ENCODE peak calls at places on chromosomes 4 and X, in seven cellular contexts. G is fibroblast of mammary gland; C is esophagus squamous epithelium; T is bronchial epithelial cell; H is NB4; N is pancreas; K is CD8-positive, alpha-beta T cell. Z is an unnamed sample.
A peak's percentile ranks its signal among the peaks of the same experiment; 100 is the strongest.

GRCh38 chrX:129649268-129650182 is 5.2 kb downstream of the APLN start:
- DNase-seq in N (no peak), G (peak; percentile 57), T (no peak), C (no peak), K (peak; percentile 41), H (no peak), Z (no peak)

GRCh38 chrX:8274166-8274565 is 103.1 kb upstream of the VCX2 start:
- DNase-seq in C (no peak), T (peak; percentile 52), N (no peak), G (no peak), K (no peak), H (no peak), Z (no peak)

GRCh38 chr4:154560824-154561231 is 2.0 kb upstream of the FGB start:
- DNase-seq in K (no peak), H (no peak), C (no peak), G (peak; percentile 71), T (peak; percentile 84), N (no peak), Z (peak; percentile 49)

GRCh38 chr4:8005814-8006215 is 66.2 kb upstream of the AFAP1 start:
- DNase-seq in K (no peak), G (no peak), C (no peak), T (no peak), H (no peak), N (no peak), Z (no peak)

GRCh38 chrX:110037181-110037580 is 34.3 kb downstream of the TMEM164 start:
- DNase-seq in G (peak; percentile 34), H (no peak), C (no peak), T (peak; percentile 48), N (no peak), K (no peak), Z (no peak)

GRCh38 chrX:123673813-123674212 is 59.0 kb downstream of the THOC2 start:
- DNase-seq in G (no peak), K (no peak), N (no peak), C (no peak), T (no peak), H (no peak), Z (no peak)

GRCh38 chr4:151184523-151185458 is 85.4 kb downstream of the RPS3A start:
- DNase-seq in N (no peak), C (no peak), T (peak; percentile 38), G (peak; percentile 90), H (no peak), K (no peak), Z (no peak)

GRCh38 chr4:65825121-65825520 is 154.8 kb upstream of the EPHA5 start:
- DNase-seq in H (peak; percentile 1), K (no peak), G (peak; percentile 70), N (no peak), T (peak; percentile 77), C (no peak), Z (no peak)

GRCh38 chrX:39983715-39984114 is 114.0 kb downstream of the BCOR start:
- DNase-seq in C (no peak), G (peak; percentile 57), K (no peak), N (no peak), T (peak; percentile 68), H (no peak), Z (peak; percentile 46)

GRCh38 chr4:37762294-37763163 is 64.0 kb upstream of the PGM2 start:
- DNase-seq in C (no peak), H (peak; percentile 88), N (no peak), K (peak; percentile 5), G (peak; percentile 47), T (peak; percentile 99), Z (no peak)

GRCh38 chr4:1010522-1011021 is 854 bp upstream of the FGFRL1 start:
- DNase-seq in H (peak; percentile 100), N (peak; percentile 67), G (peak; percentile 90), T (peak; percentile 94), K (peak; percentile 78), C (peak; percentile 24), Z (no peak)

GRCh38 chrX:38212246-38212645 is 8.4 kb downstream of the SRPX start:
- DNase-seq in H (peak; percentile 1), C (no peak), T (no peak), N (no peak), K (no peak), G (peak; percentile 71), Z (no peak)

GRCh38 chrX:110346681-110347080 is 12.0 kb upstream of the RTL9 start:
- DNase-seq in C (no peak), G (no peak), K (no peak), T (no peak), N (no peak), H (no peak), Z (no peak)

GRCh38 chr4:89539374-89539773 is 231.8 kb upstream of the GPRIN3 start:
- DNase-seq in C (no peak), K (no peak), G (peak; percentile 90), H (no peak), N (no peak), T (peak; percentile 5), Z (peak; percentile 39)

DNA sequence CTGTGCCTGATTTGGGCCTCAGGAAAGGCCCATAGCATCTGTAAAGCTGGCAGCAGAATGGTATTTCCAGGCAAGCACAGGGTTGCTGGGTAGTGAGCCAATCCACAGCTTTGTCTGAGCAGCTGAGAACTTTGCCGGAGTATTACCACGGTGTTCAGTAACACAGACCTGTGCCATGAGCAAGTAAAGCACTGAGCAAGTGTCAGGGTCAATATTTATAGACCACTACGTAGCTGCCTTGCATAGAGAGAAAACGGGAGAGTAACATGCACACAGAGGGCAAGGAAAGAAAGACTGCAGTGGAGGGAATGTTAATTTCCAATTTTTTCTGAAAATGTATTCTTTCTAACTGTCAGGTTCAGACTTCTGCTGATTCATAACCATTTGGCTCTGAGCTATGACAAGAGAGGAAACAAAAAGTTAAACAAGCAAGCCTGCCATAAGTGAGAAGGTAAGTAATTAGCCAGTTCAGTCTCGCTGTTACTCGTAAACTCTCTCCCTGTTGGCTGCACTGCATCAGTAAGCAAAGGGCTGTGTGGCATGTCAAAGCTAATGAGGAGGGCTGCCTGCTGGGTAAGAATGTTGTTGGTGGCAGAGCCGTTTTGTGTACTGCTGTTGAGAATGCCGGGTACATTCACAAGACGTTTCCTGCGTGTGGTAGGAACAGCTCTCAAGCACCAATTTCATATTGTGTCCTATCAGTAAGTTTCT is 238.1 kb downstream of the BMPR1B start:
- DNase-seq in T (peak; percentile 51), H (no peak), G (peak; percentile 25), C (no peak), N (peak; percentile 41), K (no peak), Z (peak; percentile 66)
- H3K4me3 ChIP-seq in T (no peak overlapping the region), H (no peak overlapping the region), G (no peak overlapping the region), C (peak overlapping the region; percentile 29), N (peak overlapping the region; percentile 13), K (no peak overlapping the region), Z (peak overlapping the region; percentile 34)

DNA sequence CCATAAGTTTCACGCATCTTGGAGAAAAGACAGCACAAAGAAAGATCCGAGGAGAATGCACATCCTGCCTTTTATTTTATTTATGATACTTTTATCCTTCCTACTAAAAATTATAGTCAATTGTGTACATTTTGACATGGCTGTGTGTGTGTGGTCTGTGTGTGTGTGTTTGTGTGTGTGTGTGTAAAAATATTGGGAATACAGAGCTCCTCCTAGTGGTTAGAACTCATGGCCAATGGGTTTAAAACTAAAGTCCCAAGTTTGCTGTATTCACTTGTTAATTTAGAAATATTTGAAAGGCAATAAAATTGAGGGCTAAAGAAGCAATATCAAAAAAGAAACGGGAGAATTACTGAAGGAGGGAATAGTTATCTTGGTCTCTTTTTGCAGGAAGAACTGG is 47.5 kb downstream of the NKX6-1 start:
- DNase-seq in C (no peak), H (peak; percentile 1), T (peak; percentile 13), G (peak; percentile 27), K (no peak), N (no peak), Z (no peak)
- TF ChIP-seq CTCF in C (no peak), H (peak; percentile 38), T (peak; percentile 40), G (peak; percentile 62), K (no peak), N (no peak), Z (peak; percentile 69)

GRCh38 chr4:187992971-187993370 is 2.6 kb upstream of the ZFP42 start:
- DNase-seq in G (no peak), H (no peak), K (no peak), T (no peak), N (no peak), C (no peak), Z (no peak)

GRCh38 chr4:187996502-187997177 is 1.1 kb downstream of the ZFP42 start:
- DNase-seq in K (no peak), H (no peak), C (no peak), T (no peak), N (no peak), G (no peak), Z (no peak)

GRCh38 chr4:187999406-187999932 is 3.9 kb downstream of the ZFP42 start:
- DNase-seq in T (peak; percentile 10), K (no peak), C (no peak), G (peak; percentile 5), H (no peak), N (no peak), Z (no peak)

GRCh38 chr4:187993827-187994226 is 1.7 kb upstream of the ZFP42 start:
- DNase-seq in H (peak; percentile 31), N (no peak), G (peak; percentile 25), C (no peak), K (no peak), T (no peak), Z (no peak)

DNA sequence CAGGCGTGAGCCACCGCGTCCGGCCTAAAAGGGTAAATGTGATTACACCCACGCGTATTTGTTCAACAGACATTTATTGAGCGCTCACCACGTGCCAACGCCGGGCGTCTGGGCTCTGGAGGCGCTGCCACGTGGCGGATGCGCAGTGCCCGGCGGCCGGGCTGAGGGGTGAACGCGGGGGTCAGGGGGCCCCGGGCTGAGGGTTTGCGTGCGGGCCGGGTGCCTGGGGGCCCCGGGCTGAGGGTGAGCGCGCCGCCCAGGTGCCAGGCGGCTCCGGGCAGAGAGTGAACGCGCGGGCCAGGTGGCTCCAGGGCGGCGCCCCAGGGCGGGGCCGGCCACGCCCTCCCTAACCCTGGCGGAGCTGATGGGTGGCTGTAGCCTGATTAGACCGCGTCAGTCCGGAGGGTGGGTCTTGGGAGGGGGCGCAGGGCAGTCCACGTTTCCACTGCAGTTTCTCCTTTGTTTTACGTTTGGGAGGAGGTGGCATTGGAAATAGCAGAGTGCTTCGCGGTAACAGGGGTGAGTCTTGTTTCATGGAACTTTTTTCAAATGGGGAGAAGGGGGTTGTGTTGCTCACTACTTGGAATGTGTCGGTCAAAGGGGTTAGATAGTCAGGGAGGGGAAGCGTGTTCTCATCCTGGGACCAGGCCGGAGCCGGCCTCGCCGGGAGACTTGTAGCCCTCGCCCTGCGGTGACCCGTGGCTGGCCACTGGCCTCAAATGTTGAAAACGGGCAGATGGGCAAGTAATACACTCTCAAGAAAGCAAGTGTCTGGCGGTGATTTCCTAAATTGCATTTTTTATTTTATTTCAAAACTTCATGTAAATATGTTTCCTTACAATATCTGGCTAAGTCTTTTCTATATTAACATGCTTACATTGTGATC is at the start of gene ZFP42:
- DNase-seq in N (no peak), K (no peak), G (no peak), T (no peak), C (no peak), H (no peak), Z (no peak)
- H3K4me3 ChIP-seq in N (no peak within 1 kb of the TSS), K (no peak within 1 kb of the TSS), G (no peak within 1 kb of the TSS), T (no peak within 1 kb of the TSS), C (no peak within 1 kb of the TSS), H (no peak within 1 kb of the TSS), Z (peak within 1 kb of the TSS; percentile 8)

GRCh38 chr4:144955104-144955503 is 142.9 kb downstream of the ANAPC10 start:
- DNase-seq in G (no peak), H (no peak), K (no peak), N (no peak), C (no peak), T (no peak), Z (no peak)
- TF ChIP-seq CTCF in G (no peak), H (no peak), K (no peak), N (no peak), C (no peak), T (no peak), Z (no peak)